ENCODE peak calls at places on chromosome 9, in four cellular contexts. L is A549, E is K562, F is HepG2. J is an unnamed sample.

GRCh38 chr9:111120526-111120925 is 82.3 kb upstream of the LPAR1 start:
- DNase-seq in E (no peak), L (no peak), F (no peak), J (no peak)

GRCh38 chr9:77663754-77664153 is 15.6 kb upstream of the GNA14 start:
- DNase-seq in F (no peak), L (no peak), E (no peak), J (no peak)

GRCh38 chr9:89542461-89543021 is 44.6 kb upstream of the SEMA4D start:
- DNase-seq in E (no peak), F (no peak), L (no peak), J (no peak)

GRCh38 chr9:16515207-16515606 is 355.3 kb downstream of the BNC2 start:
- DNase-seq in L (no peak), F (no peak), E (no peak), J (peak)

GRCh38 chr9:85741112-85741874 is 461 bp downstream of the AGTPBP1 start:
- DNase-seq in F (peak), L (peak), E (peak), J (peak)

GRCh38 chr9:132242621-132243155 is 80.8 kb downstream of the NTNG2 start:
- DNase-seq in F (no peak), L (no peak), E (no peak), J (no peak)

GRCh38 chr9:5459289-5459829 is 9.0 kb downstream of the CD274 start:
- DNase-seq in L (no peak), E (no peak), F (no peak), J (no peak)

GRCh38 chr9:78985084-78985738 is 586.6 kb upstream of the TLE4 start:
- DNase-seq in F (no peak), E (no peak), L (no peak), J (no peak)

GRCh38 chr9:136616948-136617695 is 45.6 kb upstream of the EGFL7 start:
- DNase-seq in L (no peak), E (no peak), F (no peak), J (no peak)

GRCh38 chr9:127642047-127642740 is 30.1 kb downstream of the STXBP1 start:
- DNase-seq in L (no peak), E (no peak), F (no peak), J (no peak)

GRCh38 chr9:110072597-110073355 is 135.2 kb downstream of the C9orf152 start:
- DNase-seq in L (no peak), F (no peak), E (no peak), J (no peak)

GRCh38 chr9:101027246-101027645 is 1.3 kb upstream of the PLPPR1 start:
- DNase-seq in F (no peak), L (no peak), E (no peak), J (no peak)

GRCh38 chr9:87812375-87813118 is 70.1 kb upstream of the SPATA31E1 start:
- DNase-seq in L (peak), F (peak), E (peak), J (peak)

GRCh38 chr9:133726401-133727276 is 11.5 kb downstream of the SARDH start:
- DNase-seq in E (peak), L (peak), F (peak), J (peak)

GRCh38 chr9:36748322-36748899 is 175.7 kb downstream of the MELK start:
- DNase-seq in F (no peak), E (peak), L (peak), J (peak)

GRCh38 chr9:128231638-128232568 is 28.7 kb downstream of the DNM1 start:
- DNase-seq in E (no peak), F (no peak), L (no peak), J (no peak)

GRCh38 chr9:82763631-82764030 is 299.3 kb downstream of the RASEF start:
- DNase-seq in E (no peak), F (no peak), L (peak), J (peak)

GRCh38 chr9:127875306-127875966 is 2.0 kb downstream of the AK1 start:
- DNase-seq in E (no peak), F (no peak), L (no peak), J (no peak)

GRCh38 chr9:87872079-87872624 is 10.5 kb upstream of the SPATA31E1 start:
- DNase-seq in E (no peak), L (no peak), F (no peak), J (no peak)

GRCh38 chr9:878239-878638 is 36.7 kb downstream of the DMRT1 start:
- DNase-seq in L (no peak), E (no peak), F (no peak), J (no peak)

GRCh38 chr9:136045595-136046554 is 49.2 kb downstream of the NACC2 start:
- DNase-seq in E (no peak), F (no peak), L (no peak), J (no peak)

GRCh38 chr9:130630506-130631330 is 33.7 kb upstream of the PRDM12 start:
- DNase-seq in F (no peak), L (no peak), E (no peak), J (no peak)

GRCh38 chr9:12794024-12794799 is 19.4 kb downstream of the LURAP1L start:
- DNase-seq in L (peak), E (no peak), F (peak), J (no peak)

GRCh38 chr9:131394464-131395026 is 659 bp downstream of the PRRC2B start:
- DNase-seq in E (peak), F (no peak), L (no peak), J (peak)

GRCh38 chr9:33843312-33843950 is 26.5 kb downstream of the UBE2R2 start:
- DNase-seq in E (no peak), L (no peak), F (no peak), J (no peak)

GRCh38 chr9:70031141-70031545 is 12.5 kb upstream of the MAMDC2 start:
- DNase-seq in E (no peak), L (no peak), F (no peak), J (no peak)

GRCh38 chr9:33415152-33416038 is 13.0 kb upstream of the AQP7 start:
- DNase-seq in E (peak), L (peak), F (peak), J (peak)

GRCh38 chr9:117595650-117596049 is 108.6 kb upstream of the TLR4 start:
- DNase-seq in E (no peak), L (no peak), F (no peak), J (no peak)

GRCh38 chr9:26723486-26723885 is 169.1 kb downstream of the CAAP1 start:
- DNase-seq in F (peak), E (no peak), L (peak), J (peak)

GRCh38 chr9:132241840-132242620 is 80.2 kb downstream of the NTNG2 start:
- DNase-seq in F (no peak), E (peak), L (no peak), J (no peak)

GRCh38 chr9:36560813-36561212 is 11.9 kb upstream of the MELK start:
- DNase-seq in F (no peak), L (no peak), E (no peak), J (no peak)

GRCh38 chr9:73199886-73200285 is 48.2 kb downstream of the ANXA1 start:
- DNase-seq in L (peak), F (peak), E (no peak), J (peak)

GRCh38 chr9:112086627-112087026 is 88.5 kb downstream of the SUSD1 start:
- DNase-seq in F (peak), E (no peak), L (peak), J (no peak)

GRCh38 chr9:2208465-2208864 is 193.3 kb downstream of the SMARCA2 start:
- DNase-seq in E (no peak), L (no peak), F (no peak), J (no peak)

GRCh38 chr9:119026120-119026519 is 343.1 kb downstream of the BRINP1 start:
- DNase-seq in E (no peak), F (no peak), L (no peak), J (no peak)

GRCh38 chr9:131633491-131634031 is 88.2 kb downstream of the PRRT1B start:
- DNase-seq in E (no peak), L (no peak), F (no peak), J (no peak)

GRCh38 chr9:112348257-112348992 is 15.0 kb upstream of the PTBP3 start:
- DNase-seq in F (peak), E (no peak), L (peak), J (peak)

GRCh38 chr9:130328349-130328801 is 62.8 kb downstream of the HMCN2 start:
- DNase-seq in E (no peak), F (no peak), L (no peak), J (no peak)

GRCh38 chr9:110842169-110842568 is 173.6 kb downstream of the MUSK start:
- DNase-seq in E (no peak), L (no peak), F (peak), J (peak)

GRCh38 chr9:92496401-92496800 is 14.1 kb upstream of the ASPN start:
- DNase-seq in L (no peak), F (no peak), E (no peak), J (no peak)

GRCh38 chr9:92493741-92494387 is 11.6 kb upstream of the ASPN start:
- DNase-seq in F (no peak), E (no peak), L (no peak), J (no peak)

GRCh38 chr9:92489209-92489608 is 6.9 kb upstream of the ASPN start:
- DNase-seq in F (no peak), L (no peak), E (no peak), J (no peak)

GRCh38 chr9:92492781-92493401 is 10.6 kb upstream of the ASPN start:
- DNase-seq in F (no peak), E (no peak), L (no peak), J (no peak)
- TF ChIP-seq NR3C1 in F (no peak), E (no peak), L (no peak), J (no peak)

GRCh38 chr9:95819636-95820035 is 55.9 kb upstream of the ERCC6L2 start:
- DNase-seq in L (no peak), E (no peak), F (no peak), J (no peak)
- TF ChIP-seq NR3C1 in L (no peak), E (no peak), F (no peak), J (no peak)

GRCh38 chr9:114507726-114508125 is 2.5 kb upstream of the WHRN start:
- DNase-seq in E (no peak), F (peak), L (peak), J (no peak)
- TF ChIP-seq NR3C1 in E (no peak), F (no peak), L (no peak), J (no peak)

DNA sequence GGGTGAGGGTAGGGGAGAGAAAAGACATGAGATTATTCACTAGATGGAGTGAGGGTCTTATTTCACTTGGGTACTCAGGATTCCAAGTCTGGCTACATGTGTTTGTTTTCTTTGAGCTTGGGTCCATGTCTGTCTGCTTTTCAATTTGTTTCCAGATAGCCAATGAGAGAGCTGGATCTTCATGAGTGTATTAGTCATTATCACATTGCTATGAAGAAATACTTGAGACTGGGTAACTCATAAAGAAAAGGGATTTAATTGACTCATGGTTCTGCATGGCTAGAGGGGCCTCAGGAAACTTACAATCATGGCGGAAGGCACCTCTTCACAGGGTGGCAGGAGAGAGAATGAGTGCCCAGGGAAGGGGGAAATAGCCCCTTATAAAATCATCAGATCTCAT is 196.8 kb upstream of the TRIM32 start:
- DNase-seq in E (no peak), L (no peak), F (no peak), J (no peak)
- TF ChIP-seq NR3C1 in E (no peak), L (no peak), F (no peak), J (no peak)

DNA sequence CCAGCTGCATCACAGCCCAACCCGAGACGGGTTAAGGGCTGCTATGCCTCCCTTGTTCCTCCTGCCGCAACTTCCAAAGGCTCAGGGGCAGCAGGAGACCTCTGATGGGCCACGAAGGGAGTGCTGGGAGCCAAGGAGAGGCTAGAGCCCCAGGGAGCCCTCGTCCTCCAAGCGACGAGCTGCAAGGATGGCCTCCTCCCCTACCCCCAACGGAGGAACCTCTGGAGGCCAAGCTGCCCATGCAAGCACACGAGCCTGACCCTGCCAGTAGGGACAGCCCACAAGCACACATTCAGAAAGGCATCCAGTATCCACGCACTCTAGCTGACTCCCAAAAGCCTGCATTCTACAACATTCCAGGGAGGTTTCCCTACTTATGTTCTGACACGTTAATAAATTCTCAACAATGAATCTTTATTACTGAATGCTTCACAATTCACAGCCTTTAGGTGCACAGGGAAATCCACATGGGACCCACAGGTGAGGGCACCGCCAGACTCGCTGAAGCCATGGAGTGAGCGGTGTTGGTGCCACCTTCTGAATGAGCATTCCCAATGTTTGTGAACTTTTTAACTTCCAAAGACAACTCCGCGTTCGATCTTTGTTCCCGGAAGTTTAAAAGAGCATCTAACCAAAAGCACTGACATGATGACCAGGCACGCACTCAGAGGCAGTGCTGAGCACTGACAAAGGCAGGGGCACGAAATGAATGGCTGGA is 28.7 kb downstream of the IPPK start:
- DNase-seq in E (no peak), F (no peak), L (no peak), J (no peak)
- TF ChIP-seq NR3C1 in E (no peak), F (no peak), L (no peak), J (no peak)

GRCh38 chr9:92671323-92671722 is 1.4 kb upstream of the IPPK start:
- DNase-seq in F (peak), L (peak), E (peak), J (no peak)
- TF ChIP-seq NR3C1 in F (no peak), L (no peak), E (no peak), J (no peak)

GRCh38 chr9:99929652-99930051 is 23.2 kb downstream of the STX17 start:
- DNase-seq in L (no peak), F (no peak), E (no peak), J (no peak)
- TF ChIP-seq NR3C1 in L (no peak), F (no peak), E (no peak), J (no peak)

GRCh38 chr9:4197548-4197947 is 102.3 kb downstream of the GLIS3 start:
- DNase-seq in E (peak), F (peak), L (peak), J (peak)
- TF ChIP-seq NR3C1 in E (no peak), F (no peak), L (no peak), J (no peak)

DNA sequence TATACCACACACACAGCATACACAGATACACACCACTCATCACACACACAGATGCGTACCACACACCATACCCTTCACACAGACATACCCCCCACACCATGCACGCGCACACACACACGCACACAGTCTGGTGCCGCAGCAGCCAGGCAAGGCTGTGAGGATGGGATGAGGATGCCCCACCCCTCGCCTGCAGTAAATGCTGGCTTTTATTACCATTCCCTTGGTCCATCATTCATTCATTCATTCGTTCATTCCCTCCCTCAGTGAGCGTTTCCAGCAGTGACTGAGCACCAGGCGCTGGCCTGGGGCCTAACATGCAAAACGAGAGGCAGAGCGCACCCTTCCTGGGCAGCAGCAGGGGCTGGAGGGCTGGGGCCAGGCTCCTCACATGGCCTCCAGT is 51.7 kb upstream of the FCN2 start:
- DNase-seq in L (no peak), F (no peak), E (no peak), J (no peak)
- TF ChIP-seq NR3C1 in L (no peak), F (no peak), E (no peak), J (no peak)

DNA sequence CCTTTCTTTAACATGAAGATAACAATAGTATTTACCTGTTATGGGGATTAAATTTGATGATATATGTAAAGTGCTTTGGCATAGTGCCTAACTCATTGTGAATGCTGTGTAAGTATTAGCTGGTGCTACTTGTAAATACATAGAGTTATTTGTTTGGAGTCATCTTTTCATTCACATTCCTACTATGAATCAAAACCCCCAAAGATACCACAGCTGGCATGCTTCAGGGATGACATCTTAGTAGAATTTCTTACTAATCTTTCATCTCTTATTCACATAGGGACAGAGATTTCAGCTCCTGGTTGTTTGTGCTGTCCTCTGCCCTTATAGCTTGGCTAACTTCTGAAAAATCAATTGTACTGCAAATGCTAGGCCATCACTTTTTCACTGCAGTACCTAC is 192.0 kb upstream of the C9orf72 start:
- DNase-seq in L (no peak), E (no peak), F (no peak), J (no peak)
- TF ChIP-seq NR3C1 in L (no peak), E (no peak), F (no peak), J (no peak)

J was measured in WTC11.